ENCODE peak calls at places on chromosomes 16 and 17, in nine cellular contexts. V is left ventricle myocardium inferior, W is HCEC 1CT, H is endothelial cell, Y is NCI-H524 treated with DMSO at 0.1 percent for 48 hours, M is cardiac muscle cell, R is progenitor cell of endocrine pancreas, U is MV-4-11, S is kidney. B is an unnamed sample.

GRCh38 chr17:21375757-21376584 is at the start of gene KCNJ12:
- DNase-seq in V (peak; percentile 52), W (no peak), H (no peak), Y (no peak), M (peak; percentile 38), R (no peak), U (no peak), S (no peak), B (peak; percentile 8)

GRCh38 chr16:84095466-84095865 is 21.3 kb downstream of the MBTPS1 start:
- DNase-seq in V (peak; percentile 47), W (no peak), H (no peak), Y (peak; percentile 16), M (no peak), R (no peak), U (no peak), S (no peak), B (no peak)

GRCh38 chr17:64964796-64965195 is 45.5 kb upstream of the LRRC37A3 start:
- DNase-seq in V (no peak), W (no peak), H (no peak), Y (no peak), M (no peak), R (no peak), U (no peak), S (no peak), B (no peak)

GRCh38 chr17:32805029-32805976 is 71.6 kb downstream of the MYO1D start:
- DNase-seq in V (no peak), W (no peak), H (no peak), Y (no peak), M (no peak), R (no peak), U (no peak), S (no peak), B (peak; percentile 19)

GRCh38 chr16:80103463-80103862 is 437.3 kb upstream of the DYNLRB2 start:
- DNase-seq in V (no peak), W (no peak), H (no peak), Y (no peak), M (no peak), R (no peak), U (no peak), S (no peak), B (peak; percentile 92)

GRCh38 chr16:64290461-64290860 is 831.4 kb downstream of the CDH11 start:
- DNase-seq in V (no peak), W (no peak), H (no peak), Y (no peak), M (no peak), R (no peak), U (no peak), S (no peak), B (no peak)

GRCh38 chr16:73151225-73151624 is 103.3 kb upstream of the ZFHX3 start:
- DNase-seq in V (no peak), W (no peak), H (no peak), Y (no peak), M (no peak), R (no peak), U (no peak), S (no peak), B (no peak)

GRCh38 chr17:74126959-74127358 is 76.5 kb upstream of the RPL38 start:
- DNase-seq in V (no peak), W (no peak), H (no peak), Y (no peak), M (no peak), R (no peak), U (no peak), S (no peak), B (no peak)

GRCh38 chr17:29131814-29132682 is 48.1 kb downstream of the MYO18A start:
- DNase-seq in V (no peak), W (peak; percentile 88), H (no peak), Y (no peak), M (peak; percentile 92), R (no peak), U (peak; percentile 60), S (no peak), B (no peak)

GRCh38 chr16:85611205-85611454 is 2.0 kb upstream of the GSE1 start:
- DNase-seq in V (no peak), W (no peak), H (no peak), Y (no peak), M (peak; percentile 20), R (no peak), U (no peak), S (peak; percentile 89), B (no peak)

B was measured in bronchial epithelial cell.